ENCODE peak calls at places on chromosomes 6 and 20, in seven cellular contexts. One of them, this sample, is unnamed.

GRCh38 chr6:111559193-111560097 is 46.2 kb downstream of the TRAF3IP2 start:
- DNase-seq in neural progenitor cell: no peak
- DNase-seq in hepatocyte: no peak
- DNase-seq in psoas muscle: no peak
- DNase-seq in IMR-90: no peak
- DNase-seq in GM06990: no peak
- DNase-seq in PC-9: no peak
- DNase-seq in this sample: peak; percentile 98

GRCh38 chr20:3658708-3659491 is 4.3 kb downstream of the GFRA4 start:
- DNase-seq in hepatocyte: no peak
- DNase-seq in PC-9: no peak
- DNase-seq in GM06990: peak; percentile 61
- DNase-seq in psoas muscle: no peak
- DNase-seq in neural progenitor cell: no peak
- DNase-seq in IMR-90: no peak
- DNase-seq in this sample: no peak

GRCh38 chr20:54207053-54207742 is 689 bp upstream of the PFDN4 start:
- DNase-seq in neural progenitor cell: no peak
- DNase-seq in psoas muscle: no peak
- DNase-seq in GM06990: no peak
- DNase-seq in PC-9: no peak
- DNase-seq in hepatocyte: no peak
- DNase-seq in IMR-90: no peak
- DNase-seq in this sample: no peak

GRCh38 chr6:4319992-4320683 is 184.8 kb upstream of the ECI2 start:
- DNase-seq in hepatocyte: no peak
- DNase-seq in GM06990: no peak
- DNase-seq in IMR-90: peak; percentile 65
- DNase-seq in PC-9: peak; percentile 38
- DNase-seq in psoas muscle: no peak
- DNase-seq in neural progenitor cell: no peak
- DNase-seq in this sample: peak; percentile 38

GRCh38 chr20:52675414-52675813 is 296.7 kb upstream of the TSHZ2 start:
- DNase-seq in IMR-90: no peak
- DNase-seq in hepatocyte: no peak
- DNase-seq in PC-9: no peak
- DNase-seq in neural progenitor cell: no peak
- DNase-seq in psoas muscle: no peak
- DNase-seq in GM06990: no peak
- DNase-seq in this sample: no peak

GRCh38 chr20:38460040-38460623 is 12.5 kb upstream of the RALGAPB start:
- DNase-seq in neural progenitor cell: no peak
- DNase-seq in IMR-90: peak; percentile 81
- DNase-seq in GM06990: no peak
- DNase-seq in PC-9: peak; percentile 65
- DNase-seq in hepatocyte: peak; percentile 86
- DNase-seq in psoas muscle: no peak
- DNase-seq in this sample: peak; percentile 67

GRCh38 chr20:61846741-61847419 is 218.8 kb downstream of the TAF4 start:
- DNase-seq in IMR-90: no peak
- DNase-seq in PC-9: no peak
- DNase-seq in psoas muscle: peak; percentile 29
- DNase-seq in neural progenitor cell: no peak
- DNase-seq in hepatocyte: no peak
- DNase-seq in GM06990: no peak
- DNase-seq in this sample: no peak

GRCh38 chr6:159682265-159682664 is 10.8 kb downstream of the SOD2 start:
- DNase-seq in PC-9: no peak
- DNase-seq in hepatocyte: no peak
- DNase-seq in GM06990: no peak
- DNase-seq in IMR-90: peak; percentile 74
- DNase-seq in neural progenitor cell: no peak
- DNase-seq in psoas muscle: no peak
- DNase-seq in this sample: no peak

GRCh38 chr20:14383326-14383725 is 45.9 kb upstream of the FLRT3 start:
- DNase-seq in neural progenitor cell: no peak
- DNase-seq in psoas muscle: no peak
- DNase-seq in PC-9: no peak
- DNase-seq in IMR-90: no peak
- DNase-seq in GM06990: no peak
- DNase-seq in hepatocyte: no peak
- DNase-seq in this sample: no peak

GRCh38 chr6:91634791-91635190 is 1047.9 kb upstream of the MAP3K7 start:
- DNase-seq in hepatocyte: no peak
- DNase-seq in PC-9: peak; percentile 4
- DNase-seq in GM06990: no peak
- DNase-seq in psoas muscle: no peak
- DNase-seq in neural progenitor cell: no peak
- DNase-seq in IMR-90: no peak
- DNase-seq in this sample: no peak

GRCh38 chr20:56409946-56410345 is 2.1 kb upstream of the CASS4 start:
- DNase-seq in neural progenitor cell: no peak
- DNase-seq in psoas muscle: no peak
- DNase-seq in PC-9: no peak
- DNase-seq in IMR-90: no peak
- DNase-seq in hepatocyte: no peak
- DNase-seq in GM06990: no peak
- DNase-seq in this sample: no peak

GRCh38 chr20:59985864-59986263 is 27.6 kb downstream of the CDH26 start:
- DNase-seq in PC-9: no peak
- DNase-seq in GM06990: no peak
- DNase-seq in psoas muscle: no peak
- DNase-seq in hepatocyte: no peak
- DNase-seq in IMR-90: no peak
- DNase-seq in neural progenitor cell: no peak
- DNase-seq in this sample: no peak

DNA sequence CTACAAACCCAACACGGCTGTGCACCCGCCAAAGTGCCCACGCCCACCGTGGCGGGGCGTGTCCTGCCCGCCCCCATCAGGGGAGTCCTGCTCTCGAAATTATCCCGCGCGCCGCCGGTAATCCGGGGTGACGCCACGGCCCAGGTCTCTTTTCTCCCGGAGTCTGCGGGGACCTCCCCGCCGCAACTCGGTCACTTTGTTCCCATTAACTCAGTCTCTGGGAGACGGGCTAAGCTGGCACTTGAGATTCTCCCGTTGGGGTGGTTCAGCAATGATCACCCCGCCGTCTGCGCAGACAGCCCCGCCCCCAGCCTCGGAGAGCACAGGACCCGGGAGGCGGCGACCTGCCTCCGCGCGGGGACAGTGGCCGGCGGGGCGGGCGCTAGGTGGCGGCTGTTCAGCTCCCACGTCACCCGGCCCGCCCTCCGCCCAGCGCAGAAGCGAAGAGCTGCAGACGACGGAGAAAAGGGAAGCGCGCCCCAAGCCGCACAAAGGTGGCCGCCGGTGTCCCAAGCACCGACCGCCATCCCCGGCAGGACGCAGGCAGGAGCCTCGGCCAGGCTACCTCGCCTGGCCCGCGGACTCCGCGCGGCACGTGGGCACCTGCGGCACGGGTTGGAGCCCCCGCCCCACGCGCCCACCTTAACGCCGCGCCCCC is 31.5 kb downstream of the SF3B5 start:
- DNase-seq in psoas muscle: peak; percentile 89
- DNase-seq in neural progenitor cell: peak; percentile 92
- DNase-seq in hepatocyte: peak; percentile 88
- DNase-seq in IMR-90: no peak
- DNase-seq in GM06990: peak; percentile 95
- DNase-seq in PC-9: peak; percentile 81
- DNase-seq in this sample: peak; percentile 4
- TF ChIP-seq CTCF in psoas muscle: no peak
- TF ChIP-seq CTCF in neural progenitor cell: peak; percentile 41
- TF ChIP-seq CTCF in hepatocyte: peak; percentile 27
- TF ChIP-seq CTCF in IMR-90: no peak
- TF ChIP-seq CTCF in GM06990: peak; percentile 11
- TF ChIP-seq CTCF in PC-9: peak; percentile 36
- TF ChIP-seq CTCF in this sample: no peak

GRCh38 chr6:170179925-170180324 is 111.0 kb downstream of the DLL1 start:
- DNase-seq in PC-9: no peak
- DNase-seq in hepatocyte: no peak
- DNase-seq in GM06990: no peak
- DNase-seq in psoas muscle: no peak
- DNase-seq in neural progenitor cell: no peak
- DNase-seq in IMR-90: no peak
- DNase-seq in this sample: no peak

GRCh38 chr6:170182781-170183120 is 108.1 kb downstream of the DLL1 start:
- DNase-seq in IMR-90: no peak
- DNase-seq in GM06990: no peak
- DNase-seq in neural progenitor cell: no peak
- DNase-seq in hepatocyte: no peak
- DNase-seq in psoas muscle: no peak
- DNase-seq in PC-9: no peak
- DNase-seq in this sample: no peak

GRCh38 chr6:170180671-170181337 is 110.1 kb downstream of the DLL1 start:
- DNase-seq in hepatocyte: no peak
- DNase-seq in psoas muscle: no peak
- DNase-seq in neural progenitor cell: no peak
- DNase-seq in PC-9: no peak
- DNase-seq in IMR-90: no peak
- DNase-seq in GM06990: no peak
- DNase-seq in this sample: no peak

GRCh38 chr6:170182093-170182780 is 108.6 kb downstream of the DLL1 start:
- DNase-seq in GM06990: no peak
- DNase-seq in psoas muscle: no peak
- DNase-seq in IMR-90: no peak
- DNase-seq in hepatocyte: no peak
- DNase-seq in PC-9: no peak
- DNase-seq in neural progenitor cell: no peak
- DNase-seq in this sample: no peak

DNA sequence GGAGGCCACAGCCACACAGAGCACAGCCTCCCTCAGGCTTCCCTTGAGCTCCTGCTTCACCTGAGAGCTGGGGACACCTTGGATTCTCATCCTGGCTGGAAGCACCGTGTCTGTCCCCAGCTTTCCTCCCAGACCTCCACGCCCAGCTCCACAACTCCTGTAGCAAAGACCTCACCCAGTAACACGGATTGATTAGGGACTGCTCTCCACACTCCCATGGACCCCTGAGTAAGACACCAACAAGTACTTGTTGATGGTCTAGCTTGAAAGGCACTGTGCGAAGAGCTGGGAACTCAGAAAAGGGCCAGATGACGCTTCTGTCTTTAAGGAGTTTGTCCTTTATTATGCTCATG is 109.6 kb downstream of the DLL1 start:
- DNase-seq in GM06990: no peak
- DNase-seq in PC-9: no peak
- DNase-seq in hepatocyte: no peak
- DNase-seq in psoas muscle: no peak
- DNase-seq in IMR-90: no peak
- DNase-seq in neural progenitor cell: no peak
- DNase-seq in this sample: no peak
- H3K4me3 ChIP-seq in GM06990: no peak overlapping the region
- H3K4me3 ChIP-seq in PC-9: no peak overlapping the region
- H3K4me3 ChIP-seq in hepatocyte: no peak overlapping the region
- H3K4me3 ChIP-seq in psoas muscle: no peak overlapping the region
- H3K4me3 ChIP-seq in IMR-90: no peak overlapping the region
- H3K4me3 ChIP-seq in neural progenitor cell: no peak overlapping the region
- H3K4me3 ChIP-seq in this sample: no peak overlapping the region

DNA sequence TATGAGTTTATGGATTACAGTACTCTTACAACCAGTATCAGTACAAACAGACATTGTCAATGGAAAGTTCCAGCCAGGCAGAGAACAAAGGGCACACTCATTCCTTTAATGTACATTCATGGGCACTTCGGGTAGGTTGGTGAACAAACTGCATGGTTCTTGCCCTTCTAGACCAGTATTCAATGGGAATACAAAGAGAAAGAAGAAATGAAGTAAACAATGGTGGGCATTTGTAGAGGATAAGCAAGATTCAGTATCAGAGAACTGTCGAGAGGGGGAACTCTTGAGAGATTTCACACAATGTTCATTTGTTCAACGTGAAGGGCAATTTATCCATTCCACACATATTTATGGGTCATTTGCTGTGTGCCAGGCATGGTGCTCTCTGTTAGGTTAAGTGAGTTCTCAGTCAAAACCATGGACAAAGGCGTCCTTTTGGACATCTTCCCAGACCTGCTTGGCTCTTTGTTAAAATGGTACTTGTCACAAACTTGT is 714.8 kb downstream of the DHX35 start:
- DNase-seq in hepatocyte: no peak
- DNase-seq in psoas muscle: no peak
- DNase-seq in PC-9: no peak
- DNase-seq in IMR-90: peak; percentile 3
- DNase-seq in neural progenitor cell: peak; percentile 18
- DNase-seq in GM06990: no peak
- DNase-seq in this sample: no peak
- TF ChIP-seq CTCF in hepatocyte: peak; percentile 14
- TF ChIP-seq CTCF in psoas muscle: no peak
- TF ChIP-seq CTCF in PC-9: peak; percentile 59
- TF ChIP-seq CTCF in IMR-90: peak; percentile 28
- TF ChIP-seq CTCF in neural progenitor cell: peak; percentile 49
- TF ChIP-seq CTCF in GM06990: peak; percentile 56
- TF ChIP-seq CTCF in this sample: no peak

GRCh38 chr6:157710604-157711003 is 112.4 kb upstream of the SNX9 start:
- DNase-seq in PC-9: no peak
- DNase-seq in hepatocyte: no peak
- DNase-seq in IMR-90: no peak
- DNase-seq in psoas muscle: no peak
- DNase-seq in GM06990: no peak
- DNase-seq in neural progenitor cell: no peak
- DNase-seq in this sample: peak; percentile 63
- H3K4me3 ChIP-seq in PC-9: no peak overlapping the region
- H3K4me3 ChIP-seq in hepatocyte: no peak overlapping the region
- H3K4me3 ChIP-seq in IMR-90: no peak overlapping the region
- H3K4me3 ChIP-seq in psoas muscle: no peak overlapping the region
- H3K4me3 ChIP-seq in GM06990: no peak overlapping the region
- H3K4me3 ChIP-seq in neural progenitor cell: no peak overlapping the region
- H3K4me3 ChIP-seq in this sample: no peak overlapping the region

GRCh38 chr20:10611357-10611756 is 62.4 kb downstream of the JAG1 start:
- DNase-seq in neural progenitor cell: peak; percentile 75
- DNase-seq in PC-9: no peak
- DNase-seq in GM06990: no peak
- DNase-seq in psoas muscle: peak; percentile 80
- DNase-seq in IMR-90: peak; percentile 66
- DNase-seq in hepatocyte: peak; percentile 35
- DNase-seq in this sample: peak; percentile 73
- TF ChIP-seq CTCF in neural progenitor cell: peak; percentile 75
- TF ChIP-seq CTCF in PC-9: peak; percentile 37
- TF ChIP-seq CTCF in GM06990: peak; percentile 63
- TF ChIP-seq CTCF in psoas muscle: peak; percentile 52
- TF ChIP-seq CTCF in IMR-90: peak; percentile 43
- TF ChIP-seq CTCF in hepatocyte: peak; percentile 31
- TF ChIP-seq CTCF in this sample: peak; percentile 62